ENCODE peak calls at places on chromosomes 13 and 19, in five cellular contexts. M is brain microvascular endothelial cell, C is progenitor cell of endocrine pancreas, Y is heart right ventricle, U is fibroblast of pulmonary artery. Q is an unnamed sample.

GRCh38 chr19:1862424-1863307 is 713 bp downstream of the KLF16 start:
- DNase-seq in M (no peak), U (no peak), Y (no peak), C (no peak), Q (no peak)

GRCh38 chr13:102291587-102292218 is 110.1 kb downstream of the FGF14 start:
- DNase-seq in Y (no peak), C (no peak), M (no peak), U (peak), Q (no peak)

GRCh38 chr19:32404213-32404938 is 1.2 kb upstream of the DPY19L3 start:
- DNase-seq in C (no peak), U (peak), Y (no peak), M (no peak), Q (no peak)

GRCh38 chr13:63773476-63773875 is 2357.8 kb upstream of the PCDH20 start:
- DNase-seq in Y (no peak), U (no peak), M (no peak), C (no peak), Q (no peak)

GRCh38 chr19:31204115-31204514 is 145.1 kb downstream of the TSHZ3 start:
- DNase-seq in M (no peak), U (no peak), C (no peak), Y (no peak), Q (no peak)

GRCh38 chr13:59691501-59692066 is 472.1 kb downstream of the DIAPH3 start:
- DNase-seq in U (no peak), Y (no peak), M (no peak), C (no peak), Q (no peak)

GRCh38 chr19:40717880-40718773 is 1.2 kb downstream of the ITPKC start:
- DNase-seq in M (no peak), C (no peak), U (peak), Y (no peak), Q (no peak)

GRCh38 chr19:36604656-36605100 is 435 bp upstream of the ZNF382 start:
- DNase-seq in Y (peak), M (peak), C (peak), U (peak), Q (no peak)

GRCh38 chr19:39212377-39212742 is 8.3 kb upstream of the SYCN start:
- DNase-seq in M (peak), Y (no peak), U (peak), C (no peak), Q (no peak)
- TF ChIP-seq CTCF in M (peak), Y (no peak), U (peak), C (peak), Q (peak)

GRCh38 chr13:46682015-46682414 is 114.9 kb downstream of the ESD start:
- DNase-seq in C (no peak), M (no peak), U (no peak), Y (no peak), Q (no peak)

GRCh38 chr13:46686171-46686570 is 110.8 kb downstream of the ESD start:
- DNase-seq in C (no peak), M (no peak), Y (no peak), U (no peak), Q (no peak)

GRCh38 chr13:46683879-46684278 is 113.1 kb downstream of the ESD start:
- DNase-seq in C (no peak), Y (no peak), U (no peak), M (no peak), Q (no peak)

GRCh38 chr13:46685006-46685730 is 111.8 kb downstream of the ESD start:
- DNase-seq in U (no peak), Y (no peak), C (no peak), M (no peak), Q (no peak)

GRCh38 chr13:46684287-46685001 is 112.5 kb downstream of the ESD start:
- DNase-seq in C (no peak), U (peak), Y (no peak), M (no peak), Q (no peak)
- TF ChIP-seq CTCF in C (peak), U (peak), Y (no peak), M (no peak), Q (no peak)

GRCh38 chr13:86741762-86742285 is 929.3 kb upstream of the SLITRK5 start:
- DNase-seq in C (no peak), Y (no peak), U (no peak), M (no peak), Q (no peak)
- TF ChIP-seq CTCF in C (peak), Y (no peak), U (no peak), M (peak), Q (no peak)

DNA sequence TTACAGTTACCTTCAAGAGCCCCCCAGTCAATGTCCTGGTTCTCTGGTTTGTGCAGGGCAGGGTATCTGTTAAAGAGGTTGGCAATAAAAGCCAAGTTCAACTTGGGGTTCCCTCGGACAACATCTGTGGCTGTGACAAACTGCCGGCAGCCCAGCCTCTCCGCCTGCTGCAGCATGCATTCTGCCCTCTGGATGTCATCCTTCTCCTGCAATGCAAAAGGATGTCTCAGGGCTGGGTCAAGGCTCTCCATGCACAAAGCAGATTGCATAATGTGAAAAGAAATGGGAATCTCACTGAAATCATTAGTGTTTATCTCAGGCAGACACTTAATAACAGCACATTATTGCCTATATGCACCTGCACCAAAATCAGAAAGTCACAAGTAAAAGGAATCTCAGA is 35.1 kb downstream of the LCP1 start:
- DNase-seq in C (no peak), Y (no peak), M (peak), U (peak), Q (no peak)
- TF ChIP-seq CTCF in C (peak), Y (no peak), M (peak), U (peak), Q (peak)

GRCh38 chr19:51610576-51610975 is 19.6 kb downstream of the SIGLEC5 start:
- DNase-seq in C (no peak), Y (no peak), M (no peak), U (no peak), Q (no peak)

GRCh38 chr19:51607077-51607476 is 23.1 kb downstream of the SIGLEC5 start:
- DNase-seq in C (no peak), Y (no peak), U (no peak), M (no peak), Q (no peak)

GRCh38 chr19:51602189-51602854 is 27.9 kb downstream of the SIGLEC5 start:
- DNase-seq in C (no peak), U (no peak), Y (no peak), M (no peak), Q (peak)

GRCh38 chr19:51607920-51608562 is 22.2 kb downstream of the SIGLEC5 start:
- DNase-seq in C (peak), U (peak), M (peak), Y (peak), Q (peak)
- TF ChIP-seq CTCF in C (peak), U (peak), M (peak), Y (peak), Q (peak)

GRCh38 chr19:10294368-10294697 is 4.6 kb downstream of the ICAM5 start:
- DNase-seq in U (no peak), Y (no peak), M (no peak), C (no peak), Q (peak)
- TF ChIP-seq CTCF in U (no peak), Y (no peak), M (peak), C (no peak), Q (no peak)

GRCh38 chr13:33262554-33262953 is 23.0 kb downstream of the STARD13 start:
- DNase-seq in C (no peak), Y (no peak), M (no peak), U (no peak), Q (no peak)

GRCh38 chr13:33262069-33262487 is 23.5 kb downstream of the STARD13 start:
- DNase-seq in Y (no peak), M (no peak), U (no peak), C (no peak), Q (no peak)

GRCh38 chr13:33263484-33263883 is 22.1 kb downstream of the STARD13 start:
- DNase-seq in C (no peak), Y (no peak), U (no peak), M (no peak), Q (no peak)

GRCh38 chr13:33263976-33264619 is 21.5 kb downstream of the STARD13 start:
- DNase-seq in C (no peak), M (no peak), U (no peak), Y (no peak), Q (no peak)

DNA sequence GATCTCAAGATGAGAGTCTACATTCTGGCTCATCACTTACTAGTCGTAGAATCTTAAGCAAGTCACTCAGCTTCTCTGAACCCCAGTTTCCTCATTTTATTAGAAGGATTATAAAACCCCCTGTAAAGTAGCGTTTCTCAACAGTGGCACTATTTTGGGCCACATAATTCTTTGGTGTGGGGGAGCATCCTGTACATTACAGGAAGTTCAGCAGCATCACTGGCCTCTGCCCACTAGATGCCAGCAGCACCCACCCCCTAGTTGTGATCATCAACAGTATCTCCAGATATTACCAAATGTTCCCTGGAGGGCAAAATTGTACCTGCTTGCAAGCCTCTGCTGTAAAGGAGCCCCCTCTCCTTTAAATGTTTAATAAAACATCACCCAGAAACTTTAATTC is 22.6 kb downstream of the STARD13 start:
- DNase-seq in Y (no peak), C (no peak), M (no peak), U (no peak), Q (no peak)
- TF ChIP-seq CTCF in Y (no peak), C (no peak), M (peak), U (peak), Q (peak)

DNA sequence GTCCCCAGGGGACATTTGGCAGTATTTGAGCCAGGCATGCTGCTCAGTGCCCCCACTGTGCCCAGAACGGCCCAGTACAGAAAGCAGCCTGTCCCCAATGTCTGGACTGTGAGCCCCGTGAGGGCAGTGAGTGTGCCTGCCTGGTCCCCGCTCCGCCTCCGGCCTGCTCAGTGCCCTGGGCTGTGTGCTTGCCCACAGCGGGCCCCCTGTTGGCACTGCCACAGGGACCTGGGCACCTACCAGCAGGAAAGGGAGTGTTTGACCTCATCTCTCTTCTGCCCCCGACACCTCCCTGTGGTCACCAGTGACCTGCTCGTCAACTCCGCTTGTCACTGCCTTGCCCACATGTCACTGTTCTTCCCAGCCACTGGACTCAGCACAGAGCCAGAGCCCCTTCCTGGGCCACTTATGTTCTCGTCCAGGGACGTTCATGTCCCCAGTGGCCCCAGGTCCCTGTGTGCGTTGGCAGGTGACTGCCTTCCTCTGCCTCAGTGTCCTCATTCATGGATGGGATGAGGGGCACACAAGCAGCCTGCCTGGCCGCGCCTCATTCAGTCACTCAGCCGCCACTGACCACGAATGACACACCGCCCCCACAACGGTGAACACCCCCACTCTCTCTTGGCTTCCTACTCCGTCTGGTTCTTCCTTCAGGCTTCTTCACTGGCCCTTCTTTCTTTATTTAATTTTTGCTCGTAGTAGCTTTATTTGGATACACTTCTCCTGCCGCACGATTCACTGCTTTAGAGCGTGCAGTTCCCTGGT is 2.8 kb downstream of the FZR1 start:
- DNase-seq in Y (no peak), U (no peak), C (no peak), M (peak), Q (no peak)
- TF ChIP-seq CTCF in Y (no peak), U (no peak), C (no peak), M (no peak), Q (no peak)

GRCh38 chr19:45522010-45522941 is 15.0 kb downstream of the VASP start:
- DNase-seq in Y (no peak), C (no peak), M (no peak), U (no peak), Q (no peak)

GRCh38 chr19:45526143-45526542 is 18.9 kb downstream of the VASP start:
- DNase-seq in Y (peak), U (peak), M (peak), C (no peak), Q (no peak)

GRCh38 chr19:45526971-45527370 is 19.7 kb downstream of the VASP start:
- DNase-seq in C (no peak), M (no peak), Y (no peak), U (no peak), Q (no peak)

GRCh38 chr19:45524575-45525129 is 17.4 kb downstream of the VASP start:
- DNase-seq in U (no peak), C (no peak), M (no peak), Y (peak), Q (no peak)

DNA sequence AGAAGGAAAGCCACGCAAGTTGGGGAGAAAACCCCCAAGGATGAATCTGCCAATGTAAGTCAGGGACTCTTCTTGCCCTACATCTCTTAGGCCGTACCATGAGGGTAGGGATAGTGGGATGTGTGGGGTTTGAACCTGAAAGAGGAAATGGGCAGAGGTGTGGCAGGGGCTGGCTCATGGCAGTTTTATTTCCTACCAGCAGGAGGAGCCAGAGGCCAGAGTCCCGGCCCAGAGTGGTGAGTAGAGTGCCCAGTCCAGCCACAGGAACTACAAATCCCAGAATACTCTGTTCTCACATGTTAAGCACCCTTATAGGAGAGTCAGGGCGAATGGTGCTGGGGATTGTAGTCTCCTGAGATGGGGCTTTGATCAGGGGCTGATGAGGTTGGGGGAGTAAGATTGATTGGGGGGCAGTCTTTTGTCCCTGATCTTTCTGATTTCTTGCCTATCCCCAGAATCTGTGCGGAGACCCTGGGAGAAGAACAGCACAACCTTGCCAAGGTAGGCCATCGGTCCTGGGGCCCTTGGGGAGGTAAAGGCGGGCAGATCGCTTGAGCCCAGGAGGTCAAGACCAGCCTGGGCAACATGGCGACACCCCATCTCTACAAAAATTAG is 16.5 kb downstream of the VASP start:
- DNase-seq in U (peak), C (peak), Y (peak), M (peak), Q (peak)
- TF ChIP-seq CTCF in U (peak), C (peak), Y (peak), M (peak), Q (peak)

GRCh38 chr19:29018542-29018941 is 194.4 kb downstream of the UQCRFS1 start:
- DNase-seq in C (no peak), M (no peak), U (no peak), Y (no peak), Q (no peak)
- TF ChIP-seq CTCF in C (no peak), M (no peak), U (no peak), Y (no peak), Q (no peak)

Q was measured in osteocyte.